ENCODE peak calls at places on chromosomes 13 and 19, in ten cellular contexts. Q, E, C, I, H, Z, K, T, G and U are unnamed samples.

GRCh38 chr13:21813110-21813509 is 142.2 kb downstream of the FGF9 start:
- DNase-seq in Q (no peak), E (no peak), C (no peak), I (no peak), H (no peak), Z (no peak), K (peak; percentile 47), T (no peak), G (no peak), U (peak; percentile 68)

GRCh38 chr13:39836038-39836437 is 180.6 kb downstream of the COG6 start:
- DNase-seq in Q (no peak), E (no peak), C (no peak), I (no peak), H (no peak), Z (no peak), K (peak; percentile 12), T (no peak), G (no peak), U (peak; percentile 47)

GRCh38 chr19:39839678-39840327 is 5.8 kb upstream of the DYRK1B start:
- DNase-seq in Q (no peak), E (no peak), C (no peak), I (no peak), H (no peak), Z (no peak), K (no peak), T (no peak), G (no peak), U (no peak)

GRCh38 chr13:24032252-24032651 is 128.3 kb upstream of the SPATA13 start:
- DNase-seq in Q (no peak), E (no peak), C (no peak), I (no peak), H (no peak), Z (no peak), K (no peak), T (no peak), G (peak; percentile 86), U (no peak)

GRCh38 chr13:101140087-101140770 is 276.1 kb downstream of the NALCN start:
- DNase-seq in Q (no peak), E (no peak), C (no peak), I (no peak), H (no peak), Z (no peak), K (no peak), T (no peak), G (no peak), U (no peak)

GRCh38 chr13:31530883-31531282 is 208.4 kb upstream of the RXFP2 start:
- DNase-seq in Q (no peak), E (no peak), C (no peak), I (no peak), H (no peak), Z (no peak), K (no peak), T (no peak), G (no peak), U (no peak)

GRCh38 chr13:46229251-46229650 is 17.5 kb downstream of the LRRC63 start:
- DNase-seq in Q (no peak), E (no peak), C (no peak), I (no peak), H (no peak), Z (no peak), K (no peak), T (no peak), G (no peak), U (no peak)

GRCh38 chr13:47672245-47672975 is 328.7 kb downstream of the SUCLA2 start:
- DNase-seq in Q (no peak), E (no peak), C (no peak), I (no peak), H (no peak), Z (no peak), K (no peak), T (no peak), G (peak; percentile 5), U (no peak)

GRCh38 chr19:31140717-31141116 is 208.5 kb downstream of the TSHZ3 start:
- DNase-seq in Q (no peak), E (no peak), C (no peak), I (no peak), H (no peak), Z (no peak), K (no peak), T (no peak), G (no peak), U (no peak)

GRCh38 chr19:39919976-39920375 is 14.5 kb downstream of the FCGBP start:
- DNase-seq in Q (no peak), E (no peak), C (no peak), I (no peak), H (no peak), Z (no peak), K (no peak), T (no peak), G (no peak), U (no peak)

GRCh38 chr13:86601351-86601750 is 802.1 kb upstream of the SLITRK6 start:
- DNase-seq in Q (no peak), E (no peak), C (no peak), I (no peak), H (no peak), Z (no peak), K (no peak), T (no peak), G (no peak), U (no peak)

GRCh38 chr19:53927745-53928144 is 18.7 kb downstream of the CACNG7 start:
- DNase-seq in Q (peak; percentile 27), E (no peak), C (no peak), I (no peak), H (no peak), Z (no peak), K (peak; percentile 97), T (no peak), G (peak; percentile 74), U (peak; percentile 84)

GRCh38 chr19:30880151-30880550 is 469.1 kb downstream of the TSHZ3 start:
- DNase-seq in Q (no peak), E (no peak), C (no peak), I (no peak), H (no peak), Z (no peak), K (no peak), T (no peak), G (no peak), U (no peak)

GRCh38 chr19:18278521-18279265 is 2.7 kb downstream of the JUND start:
- DNase-seq in Q (peak; percentile 36), E (no peak), C (peak; percentile 55), I (peak; percentile 62), H (no peak), Z (no peak), K (peak; percentile 43), T (no peak), G (peak; percentile 62), U (peak; percentile 47)

GRCh38 chr19:32318884-32319520 is 26.4 kb upstream of the ZNF507 start:
- DNase-seq in Q (no peak), E (no peak), C (no peak), I (no peak), H (no peak), Z (no peak), K (peak; percentile 83), T (no peak), G (no peak), U (peak; percentile 78)

GRCh38 chr19:57465680-57466381 is 8.9 kb upstream of the VN1R1 start:
- DNase-seq in Q (no peak), E (no peak), C (no peak), I (peak; percentile 14), H (no peak), Z (no peak), K (peak; percentile 82), T (no peak), G (no peak), U (peak; percentile 55)

GRCh38 chr13:30963794-30964193 is 31.3 kb downstream of the TEX26 start:
- DNase-seq in Q (peak; percentile 40), E (no peak), C (no peak), I (no peak), H (no peak), Z (no peak), K (no peak), T (no peak), G (peak; percentile 67), U (no peak)

DNA sequence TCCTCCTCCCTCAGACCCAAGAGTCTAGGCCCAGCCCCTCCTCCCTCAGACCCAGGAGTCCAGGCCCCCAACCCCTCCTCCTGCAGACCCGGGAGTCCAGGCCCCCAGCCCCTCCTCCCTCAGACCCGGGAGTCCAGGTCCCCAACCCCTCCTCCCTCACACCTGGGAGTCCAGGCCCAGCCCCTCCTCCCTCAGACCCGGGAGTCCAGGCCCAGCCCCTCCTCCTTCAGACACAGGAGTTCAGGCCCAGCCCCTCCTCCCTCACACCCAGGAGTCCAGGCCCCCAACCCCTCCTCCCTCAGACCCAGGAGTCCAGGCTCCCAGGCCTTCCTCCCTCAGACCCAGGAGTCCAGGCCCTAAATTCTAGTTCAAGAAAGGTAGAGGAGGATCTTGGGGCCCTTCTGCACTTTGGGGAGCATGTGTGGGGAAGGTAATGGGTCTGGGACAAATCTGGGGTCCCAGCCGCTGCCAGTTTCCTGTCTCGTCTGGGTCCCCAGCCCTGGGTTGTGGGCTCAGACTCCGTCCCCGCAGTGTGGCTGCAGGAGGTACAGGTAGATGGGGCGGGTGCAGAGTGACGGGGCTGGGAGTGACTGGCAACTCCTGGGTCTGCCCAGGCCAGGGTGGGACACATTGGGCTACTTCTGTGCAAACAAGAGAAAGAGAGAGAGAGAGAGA is 3.2 kb upstream of the TMEM190 start:
- DNase-seq in Q (no peak), E (no peak), C (no peak), I (no peak), H (no peak), Z (no peak), K (no peak), T (no peak), G (no peak), U (peak; percentile 82)
- H3K27me3 ChIP-seq in Q (peaks cover 33% of the 10 kb centered on the region), E (peaks cover 95% of the 10 kb centered on the region), C (peaks cover 3% of the 10 kb centered on the region), I (peaks cover 34% of the 10 kb centered on the region), H (peaks cover 31% of the 10 kb centered on the region), Z (peaks cover 93% of the 10 kb centered on the region), K (peaks cover 72% of the 10 kb centered on the region), T (peaks cover 23% of the 10 kb centered on the region), G (peaks cover 14% of the 10 kb centered on the region), U (peaks cover 41% of the 10 kb centered on the region)

DNA sequence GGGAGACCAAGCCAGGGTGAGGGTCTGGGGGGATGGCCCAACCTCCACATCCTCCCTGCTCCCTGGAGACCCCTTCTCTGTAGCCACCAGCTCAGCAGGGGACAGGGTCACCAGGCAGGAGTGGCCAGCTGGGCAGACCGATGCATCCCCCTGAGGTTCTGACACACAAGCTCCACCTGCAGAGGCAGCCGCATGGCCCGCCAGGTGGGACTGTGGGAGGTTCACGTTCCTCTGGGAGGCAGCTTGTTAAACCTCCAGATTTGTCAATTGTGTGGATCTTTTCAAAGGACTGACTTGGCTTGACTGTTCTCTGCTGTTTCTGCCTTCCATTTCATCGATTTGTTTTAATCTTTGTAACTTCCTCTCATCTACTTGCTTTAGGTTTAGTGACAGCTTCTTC is 8.1 kb downstream of the POLRMT start:
- DNase-seq in Q (no peak), E (no peak), C (no peak), I (no peak), H (no peak), Z (no peak), K (no peak), T (no peak), G (no peak), U (no peak)
- H3K4me3 ChIP-seq in Q (no peak overlapping the region), E (no peak overlapping the region), C (no peak overlapping the region), I (no peak overlapping the region), H (no peak overlapping the region), Z (no peak overlapping the region), K (no peak overlapping the region), T (no peak overlapping the region), G (no peak overlapping the region), U (no peak overlapping the region)

GRCh38 chr13:113791761-113792160 is 32.7 kb downstream of the TMEM255B start:
- DNase-seq in Q (no peak), E (peak; percentile 32), C (no peak), I (no peak), H (no peak), Z (no peak), K (no peak), T (no peak), G (no peak), U (peak; percentile 66)
- H3K27me3 ChIP-seq in Q (no peaks in the 10 kb centered on the region), E (peaks cover 12% of the 10 kb centered on the region), C (no peaks in the 10 kb centered on the region), I (no peaks in the 10 kb centered on the region), H (no peaks in the 10 kb centered on the region), Z (no peaks in the 10 kb centered on the region), K (no peaks in the 10 kb centered on the region), T (no peaks in the 10 kb centered on the region), G (peaks cover 47% of the 10 kb centered on the region), U (no peaks in the 10 kb centered on the region)

GRCh38 chr13:43377955-43378354 is 354.6 kb downstream of the DNAJC15 start:
- DNase-seq in Q (peak; percentile 59), E (no peak), C (no peak), I (no peak), H (no peak), Z (no peak), K (no peak), T (no peak), G (peak; percentile 22), U (no peak)
- H3K4me3 ChIP-seq in Q (no peak overlapping the region), E (no peak overlapping the region), C (no peak overlapping the region), I (no peak overlapping the region), H (no peak overlapping the region), Z (no peak overlapping the region), K (no peak overlapping the region), T (no peak overlapping the region), G (no peak overlapping the region), U (no peak overlapping the region)